ENCODE peak calls at places on chromosomes 1 and 21, in ten cellular contexts. One of them, this sample, is unnamed.

GRCh38 chr21:21200103-21200938 is 202.1 kb downstream of the NCAM2 start:
- DNase-seq in esophagus squamous epithelium: no peak
- DNase-seq in spleen: no peak
- DNase-seq in A549: peak
- DNase-seq in heart left ventricle: peak
- DNase-seq in ovary: no peak
- DNase-seq in H1: no peak
- DNase-seq in tibial nerve: peak
- DNase-seq in HCT116: no peak
- DNase-seq in adrenal gland: peak
- DNase-seq in this sample: peak

GRCh38 chr1:51435902-51436301 is 83.2 kb downstream of the EPS15 start:
- DNase-seq in esophagus squamous epithelium: no peak
- DNase-seq in spleen: no peak
- DNase-seq in A549: no peak
- DNase-seq in heart left ventricle: no peak
- DNase-seq in ovary: no peak
- DNase-seq in H1: no peak
- DNase-seq in tibial nerve: no peak
- DNase-seq in HCT116: no peak
- DNase-seq in adrenal gland: no peak
- DNase-seq in this sample: no peak

GRCh38 chr1:108016451-108016920 is 51.5 kb upstream of the VAV3 start:
- DNase-seq in esophagus squamous epithelium: no peak
- DNase-seq in spleen: no peak
- DNase-seq in A549: no peak
- DNase-seq in heart left ventricle: no peak
- DNase-seq in ovary: no peak
- DNase-seq in H1: no peak
- DNase-seq in tibial nerve: no peak
- DNase-seq in HCT116: no peak
- DNase-seq in adrenal gland: peak
- DNase-seq in this sample: no peak

GRCh38 chr21:15895142-15896106 is 165.6 kb downstream of the USP25 start:
- DNase-seq in esophagus squamous epithelium: no peak
- DNase-seq in spleen: no peak
- DNase-seq in A549: no peak
- DNase-seq in heart left ventricle: no peak
- DNase-seq in ovary: no peak
- DNase-seq in H1: no peak
- DNase-seq in tibial nerve: no peak
- DNase-seq in HCT116: no peak
- DNase-seq in adrenal gland: no peak
- DNase-seq in this sample: no peak

GRCh38 chr1:85628791-85629531 is 48.4 kb downstream of the CCN1 start:
- DNase-seq in esophagus squamous epithelium: no peak
- DNase-seq in spleen: no peak
- DNase-seq in A549: peak
- DNase-seq in heart left ventricle: peak
- DNase-seq in ovary: no peak
- DNase-seq in H1: no peak
- DNase-seq in tibial nerve: no peak
- DNase-seq in HCT116: peak
- DNase-seq in adrenal gland: no peak
- DNase-seq in this sample: no peak

GRCh38 chr1:35642472-35642955 is 1.2 kb upstream of the PSMB2 start:
- DNase-seq in esophagus squamous epithelium: no peak
- DNase-seq in spleen: no peak
- DNase-seq in A549: peak
- DNase-seq in heart left ventricle: no peak
- DNase-seq in ovary: no peak
- DNase-seq in H1: no peak
- DNase-seq in tibial nerve: no peak
- DNase-seq in HCT116: no peak
- DNase-seq in adrenal gland: peak
- DNase-seq in this sample: no peak

GRCh38 chr1:28830814-28831213 is 18.8 kb downstream of the OPRD1 start:
- DNase-seq in esophagus squamous epithelium: no peak
- DNase-seq in spleen: no peak
- DNase-seq in A549: no peak
- DNase-seq in heart left ventricle: no peak
- DNase-seq in ovary: no peak
- DNase-seq in H1: no peak
- DNase-seq in tibial nerve: no peak
- DNase-seq in HCT116: no peak
- DNase-seq in adrenal gland: no peak
- DNase-seq in this sample: no peak

GRCh38 chr1:3988431-3988830 is 88.4 kb upstream of the C1orf174 start:
- DNase-seq in esophagus squamous epithelium: no peak
- DNase-seq in spleen: peak
- DNase-seq in A549: no peak
- DNase-seq in heart left ventricle: no peak
- DNase-seq in ovary: no peak
- DNase-seq in H1: no peak
- DNase-seq in tibial nerve: no peak
- DNase-seq in HCT116: no peak
- DNase-seq in adrenal gland: no peak
- DNase-seq in this sample: no peak

GRCh38 chr1:185610954-185611353 is 123.2 kb upstream of the HMCN1 start:
- DNase-seq in esophagus squamous epithelium: no peak
- DNase-seq in spleen: no peak
- DNase-seq in A549: no peak
- DNase-seq in heart left ventricle: no peak
- DNase-seq in ovary: no peak
- DNase-seq in H1: no peak
- DNase-seq in tibial nerve: no peak
- DNase-seq in HCT116: no peak
- DNase-seq in adrenal gland: no peak
- DNase-seq in this sample: no peak

GRCh38 chr1:245292141-245292540 is 137.4 kb downstream of the KIF26B start:
- DNase-seq in esophagus squamous epithelium: no peak
- DNase-seq in spleen: no peak
- DNase-seq in A549: no peak
- DNase-seq in heart left ventricle: no peak
- DNase-seq in ovary: no peak
- DNase-seq in H1: no peak
- DNase-seq in tibial nerve: no peak
- DNase-seq in HCT116: no peak
- DNase-seq in adrenal gland: no peak
- DNase-seq in this sample: no peak

GRCh38 chr1:229572286-229572685 is 13.8 kb upstream of the ABCB10 start:
- DNase-seq in esophagus squamous epithelium: no peak
- DNase-seq in spleen: no peak
- DNase-seq in A549: no peak
- DNase-seq in heart left ventricle: no peak
- DNase-seq in ovary: no peak
- DNase-seq in H1: no peak
- DNase-seq in tibial nerve: no peak
- DNase-seq in HCT116: no peak
- DNase-seq in adrenal gland: no peak
- DNase-seq in this sample: no peak

GRCh38 chr21:21714396-21714795 is 716.2 kb downstream of the NCAM2 start:
- DNase-seq in esophagus squamous epithelium: no peak
- DNase-seq in spleen: no peak
- DNase-seq in A549: no peak
- DNase-seq in heart left ventricle: no peak
- DNase-seq in ovary: no peak
- DNase-seq in H1: no peak
- DNase-seq in tibial nerve: no peak
- DNase-seq in HCT116: no peak
- DNase-seq in adrenal gland: no peak
- DNase-seq in this sample: no peak

GRCh38 chr1:63799810-63800209 is 26.0 kb downstream of the ROR1 start:
- DNase-seq in esophagus squamous epithelium: no peak
- DNase-seq in spleen: no peak
- DNase-seq in A549: no peak
- DNase-seq in heart left ventricle: no peak
- DNase-seq in ovary: no peak
- DNase-seq in H1: no peak
- DNase-seq in tibial nerve: no peak
- DNase-seq in HCT116: no peak
- DNase-seq in adrenal gland: no peak
- DNase-seq in this sample: no peak

GRCh38 chr1:29550119-29550841 is 314.0 kb downstream of the PTPRU start:
- DNase-seq in esophagus squamous epithelium: no peak
- DNase-seq in spleen: peak
- DNase-seq in A549: no peak
- DNase-seq in heart left ventricle: no peak
- DNase-seq in ovary: no peak
- DNase-seq in H1: peak
- DNase-seq in tibial nerve: no peak
- DNase-seq in HCT116: no peak
- DNase-seq in adrenal gland: no peak
- DNase-seq in this sample: peak

GRCh38 chr1:203751051-203751450 is 13.9 kb upstream of the LAX1 start:
- DNase-seq in esophagus squamous epithelium: no peak
- DNase-seq in spleen: no peak
- DNase-seq in A549: no peak
- DNase-seq in heart left ventricle: no peak
- DNase-seq in ovary: no peak
- DNase-seq in H1: no peak
- DNase-seq in tibial nerve: no peak
- DNase-seq in HCT116: no peak
- DNase-seq in adrenal gland: no peak
- DNase-seq in this sample: no peak
- TF ChIP-seq CTCF in esophagus squamous epithelium: no peak
- TF ChIP-seq CTCF in spleen: no peak
- TF ChIP-seq CTCF in A549: no peak
- TF ChIP-seq CTCF in heart left ventricle: no peak
- TF ChIP-seq CTCF in ovary: no peak
- TF ChIP-seq CTCF in H1: no peak
- TF ChIP-seq CTCF in tibial nerve: no peak
- TF ChIP-seq CTCF in HCT116: no peak
- TF ChIP-seq CTCF in adrenal gland: no peak
- TF ChIP-seq CTCF in this sample: no peak

DNA sequence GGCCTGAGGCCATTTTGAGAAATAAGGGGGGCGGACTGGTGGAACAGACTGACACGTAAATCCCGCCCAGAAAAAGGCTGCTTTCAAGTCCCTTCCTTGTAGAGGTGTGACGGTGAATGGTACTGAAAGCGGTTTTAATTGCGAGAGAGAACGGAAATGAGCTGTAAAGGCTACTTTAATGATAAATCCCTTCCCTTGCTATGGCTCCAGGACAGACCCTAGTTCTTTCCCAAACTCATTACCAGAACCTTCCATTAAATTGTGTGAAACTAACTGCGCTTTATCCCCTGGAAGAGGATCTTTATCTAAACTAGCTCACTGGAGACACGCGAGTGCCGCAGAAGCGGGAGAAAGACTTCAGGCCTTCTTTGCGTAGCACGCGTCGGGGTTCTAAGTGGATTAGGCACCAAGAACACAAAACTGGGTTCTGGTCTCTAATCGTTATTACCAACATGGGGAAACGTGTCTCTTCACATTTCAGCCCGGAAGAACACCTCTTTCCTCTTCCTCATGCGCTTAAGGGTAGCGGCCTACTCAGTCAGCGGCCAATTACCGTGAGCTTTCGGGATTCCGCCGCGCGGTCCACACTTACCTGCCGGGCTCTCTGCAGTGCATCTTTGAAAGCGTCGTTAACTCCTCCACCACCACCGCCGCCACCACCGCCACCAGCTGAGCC is 441 bp downstream of the FUBP1 start:
- DNase-seq in esophagus squamous epithelium: peak
- DNase-seq in spleen: no peak
- DNase-seq in A549: peak
- DNase-seq in heart left ventricle: peak
- DNase-seq in ovary: peak
- DNase-seq in H1: no peak
- DNase-seq in tibial nerve: no peak
- DNase-seq in HCT116: peak
- DNase-seq in adrenal gland: peak
- DNase-seq in this sample: peak
- TF ChIP-seq POLR2A in esophagus squamous epithelium: peak
- TF ChIP-seq POLR2A in spleen: no peak
- TF ChIP-seq POLR2A in A549: no peak
- TF ChIP-seq POLR2A in heart left ventricle: no peak
- TF ChIP-seq POLR2A in ovary: no peak
- TF ChIP-seq POLR2A in H1: peak
- TF ChIP-seq POLR2A in tibial nerve: peak
- TF ChIP-seq POLR2A in HCT116: peak
- TF ChIP-seq POLR2A in adrenal gland: no peak
- TF ChIP-seq POLR2A in this sample: no peak

GRCh38 chr1:67018574-67018973 is 35.4 kb downstream of the SLC35D1 start:
- DNase-seq in esophagus squamous epithelium: no peak
- DNase-seq in spleen: no peak
- DNase-seq in A549: no peak
- DNase-seq in heart left ventricle: no peak
- DNase-seq in ovary: no peak
- DNase-seq in H1: no peak
- DNase-seq in tibial nerve: no peak
- DNase-seq in HCT116: no peak
- DNase-seq in adrenal gland: no peak
- DNase-seq in this sample: no peak

GRCh38 chr1:67020304-67020703 is 33.6 kb downstream of the SLC35D1 start:
- DNase-seq in esophagus squamous epithelium: no peak
- DNase-seq in spleen: no peak
- DNase-seq in A549: no peak
- DNase-seq in heart left ventricle: no peak
- DNase-seq in ovary: no peak
- DNase-seq in H1: no peak
- DNase-seq in tibial nerve: no peak
- DNase-seq in HCT116: no peak
- DNase-seq in adrenal gland: no peak
- DNase-seq in this sample: no peak

GRCh38 chr1:67019121-67019520 is 34.8 kb downstream of the SLC35D1 start:
- DNase-seq in esophagus squamous epithelium: no peak
- DNase-seq in spleen: no peak
- DNase-seq in A549: no peak
- DNase-seq in heart left ventricle: no peak
- DNase-seq in ovary: no peak
- DNase-seq in H1: no peak
- DNase-seq in tibial nerve: no peak
- DNase-seq in HCT116: no peak
- DNase-seq in adrenal gland: no peak
- DNase-seq in this sample: no peak

GRCh38 chr1:67020765-67021164 is 33.2 kb downstream of the SLC35D1 start:
- DNase-seq in esophagus squamous epithelium: no peak
- DNase-seq in spleen: no peak
- DNase-seq in A549: no peak
- DNase-seq in heart left ventricle: no peak
- DNase-seq in ovary: no peak
- DNase-seq in H1: no peak
- DNase-seq in tibial nerve: no peak
- DNase-seq in HCT116: no peak
- DNase-seq in adrenal gland: no peak
- DNase-seq in this sample: no peak

GRCh38 chr1:67019600-67020136 is 34.3 kb downstream of the SLC35D1 start:
- DNase-seq in esophagus squamous epithelium: no peak
- DNase-seq in spleen: no peak
- DNase-seq in A549: no peak
- DNase-seq in heart left ventricle: no peak
- DNase-seq in ovary: no peak
- DNase-seq in H1: no peak
- DNase-seq in tibial nerve: no peak
- DNase-seq in HCT116: no peak
- DNase-seq in adrenal gland: no peak
- DNase-seq in this sample: no peak
- H3K27ac ChIP-seq in esophagus squamous epithelium: peak
- H3K27ac ChIP-seq in spleen: peak
- H3K27ac ChIP-seq in A549: no peak
- H3K27ac ChIP-seq in heart left ventricle: peak
- H3K27ac ChIP-seq in ovary: no peak
- H3K27ac ChIP-seq in H1: no peak
- H3K27ac ChIP-seq in tibial nerve: peak
- H3K27ac ChIP-seq in HCT116: no peak
- H3K27ac ChIP-seq in adrenal gland: no peak
- H3K27ac ChIP-seq in this sample: no peak

GRCh38 chr1:16924919-16925477 is 3.3 kb downstream of the CROCC start:
- DNase-seq in esophagus squamous epithelium: no peak
- DNase-seq in spleen: no peak
- DNase-seq in A549: no peak
- DNase-seq in heart left ventricle: no peak
- DNase-seq in ovary: no peak
- DNase-seq in H1: no peak
- DNase-seq in tibial nerve: no peak
- DNase-seq in HCT116: no peak
- DNase-seq in adrenal gland: no peak
- DNase-seq in this sample: no peak
- TF ChIP-seq CTCF in esophagus squamous epithelium: no peak
- TF ChIP-seq CTCF in spleen: no peak
- TF ChIP-seq CTCF in A549: no peak
- TF ChIP-seq CTCF in heart left ventricle: no peak
- TF ChIP-seq CTCF in ovary: no peak
- TF ChIP-seq CTCF in H1: no peak
- TF ChIP-seq CTCF in tibial nerve: no peak
- TF ChIP-seq CTCF in HCT116: peak
- TF ChIP-seq CTCF in adrenal gland: peak
- TF ChIP-seq CTCF in this sample: no peak